ENCODE peak calls at places on chromosome 4, in four cellular contexts. One of them, this sample, is unnamed.

GRCh38 chr4:105921301-105921700 is 26.0 kb downstream of the NPNT start:
- DNase-seq in GM12878: no peak
- DNase-seq in IMR-90: no peak
- DNase-seq in endothelial cell of umbilical vein: no peak
- DNase-seq in this sample: no peak

GRCh38 chr4:6507345-6507744 is 34.9 kb upstream of the PPP2R2C start:
- DNase-seq in GM12878: no peak
- DNase-seq in IMR-90: no peak
- DNase-seq in endothelial cell of umbilical vein: no peak
- DNase-seq in this sample: no peak

GRCh38 chr4:55170462-55170861 is 45.1 kb upstream of the KDR start:
- DNase-seq in GM12878: no peak
- DNase-seq in IMR-90: peak; percentile 10
- DNase-seq in endothelial cell of umbilical vein: no peak
- DNase-seq in this sample: no peak

GRCh38 chr4:145819246-145820181 is 119.1 kb downstream of the ZNF827 start:
- DNase-seq in GM12878: no peak
- DNase-seq in IMR-90: no peak
- DNase-seq in endothelial cell of umbilical vein: no peak
- DNase-seq in this sample: no peak

GRCh38 chr4:102869569-102870227 is 906 bp downstream of the CISD2 start:
- DNase-seq in GM12878: no peak
- DNase-seq in IMR-90: peak; percentile 2
- DNase-seq in endothelial cell of umbilical vein: no peak
- DNase-seq in this sample: no peak

GRCh38 chr4:15729910-15730533 is 27.2 kb downstream of the BST1 start:
- DNase-seq in GM12878: peak; percentile 2
- DNase-seq in IMR-90: peak; percentile 53
- DNase-seq in endothelial cell of umbilical vein: peak; percentile 41
- DNase-seq in this sample: peak; percentile 53

GRCh38 chr4:88792268-88792781 is 94.7 kb upstream of the NAP1L5 start:
- DNase-seq in GM12878: peak; percentile 16
- DNase-seq in IMR-90: peak; percentile 86
- DNase-seq in endothelial cell of umbilical vein: no peak
- DNase-seq in this sample: no peak

GRCh38 chr4:4422856-4423485 is 36.1 kb downstream of the NSG1 start:
- DNase-seq in GM12878: no peak
- DNase-seq in IMR-90: no peak
- DNase-seq in endothelial cell of umbilical vein: no peak
- DNase-seq in this sample: no peak

GRCh38 chr4:21139327-21139726 is 439.1 kb downstream of the PACRGL start:
- DNase-seq in GM12878: no peak
- DNase-seq in IMR-90: no peak
- DNase-seq in endothelial cell of umbilical vein: no peak
- DNase-seq in this sample: no peak

GRCh38 chr4:76430519-76431388 is 4.3 kb upstream of the SHROOM3 start:
- DNase-seq in GM12878: no peak
- DNase-seq in IMR-90: peak; percentile 60
- DNase-seq in endothelial cell of umbilical vein: peak; percentile 61
- DNase-seq in this sample: peak; percentile 42

GRCh38 chr4:8076023-8076422 is 82.6 kb downstream of the ABLIM2 start:
- DNase-seq in GM12878: no peak
- DNase-seq in IMR-90: no peak
- DNase-seq in endothelial cell of umbilical vein: no peak
- DNase-seq in this sample: no peak
- TF ChIP-seq FOS in GM12878: no peak
- TF ChIP-seq FOS in IMR-90: no peak
- TF ChIP-seq FOS in endothelial cell of umbilical vein: no peak
- TF ChIP-seq FOS in this sample: no peak

DNA sequence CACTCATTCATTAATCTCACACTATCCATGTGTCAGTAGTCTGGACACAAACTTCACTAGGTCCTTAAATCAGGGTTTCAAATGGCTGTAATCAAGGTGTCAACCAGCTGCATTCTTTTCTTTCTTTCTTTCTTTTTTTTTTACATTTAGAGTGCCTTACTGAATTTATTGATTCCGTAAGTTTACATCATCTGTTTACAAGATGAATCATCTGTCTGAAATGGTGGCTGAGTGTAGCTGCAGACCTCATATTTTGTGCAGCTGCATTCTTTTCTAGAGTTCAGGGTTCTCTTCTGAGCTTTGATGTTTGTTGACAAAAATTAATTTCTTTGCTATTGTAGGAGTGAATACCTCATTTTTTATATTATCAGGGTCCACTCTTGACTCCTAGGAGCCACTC is 37.9 kb downstream of the SPOCK3 start:
- DNase-seq in GM12878: no peak
- DNase-seq in IMR-90: no peak
- DNase-seq in endothelial cell of umbilical vein: no peak
- DNase-seq in this sample: no peak
- TF ChIP-seq FOS in GM12878: no peak
- TF ChIP-seq FOS in IMR-90: no peak
- TF ChIP-seq FOS in endothelial cell of umbilical vein: no peak
- TF ChIP-seq FOS in this sample: no peak

DNA sequence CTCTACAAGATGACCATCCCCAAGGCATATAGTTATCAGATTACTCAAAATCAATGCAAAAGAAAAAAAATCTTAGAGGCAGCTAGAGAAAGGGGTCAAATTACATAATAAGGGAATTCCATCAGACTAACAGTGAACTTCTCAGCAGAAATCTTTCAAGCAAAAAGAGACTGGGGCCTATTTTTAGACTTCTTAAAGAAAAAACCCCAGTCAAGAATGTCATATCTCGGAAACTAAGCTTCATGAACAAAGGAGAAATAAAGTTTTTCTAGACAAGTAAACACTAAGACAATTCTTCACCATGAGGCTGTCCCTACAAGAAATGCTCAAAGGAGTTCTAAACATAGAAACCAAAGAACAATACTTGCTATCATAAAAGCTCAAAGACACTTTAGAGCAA is 51.7 kb downstream of the RAB28 start:
- DNase-seq in GM12878: no peak
- DNase-seq in IMR-90: peak; percentile 39
- DNase-seq in endothelial cell of umbilical vein: no peak
- DNase-seq in this sample: no peak
- TF ChIP-seq FOS in GM12878: no peak
- TF ChIP-seq FOS in IMR-90: no peak
- TF ChIP-seq FOS in endothelial cell of umbilical vein: no peak
- TF ChIP-seq FOS in this sample: no peak

GRCh38 chr4:187366530-187367279 is 628.9 kb upstream of the ZFP42 start:
- DNase-seq in GM12878: no peak
- DNase-seq in IMR-90: no peak
- DNase-seq in endothelial cell of umbilical vein: no peak
- DNase-seq in this sample: no peak
- TF ChIP-seq FOS in GM12878: no peak
- TF ChIP-seq FOS in IMR-90: no peak
- TF ChIP-seq FOS in endothelial cell of umbilical vein: no peak
- TF ChIP-seq FOS in this sample: no peak

GRCh38 chr4:23091674-23092073 is 398.9 kb downstream of the GBA3 start:
- DNase-seq in GM12878: no peak
- DNase-seq in IMR-90: no peak
- DNase-seq in endothelial cell of umbilical vein: no peak
- DNase-seq in this sample: no peak

GRCh38 chr4:23097251-23097650 is 404.5 kb downstream of the GBA3 start:
- DNase-seq in GM12878: no peak
- DNase-seq in IMR-90: peak; percentile 44
- DNase-seq in endothelial cell of umbilical vein: no peak
- DNase-seq in this sample: no peak
- TF ChIP-seq FOS in GM12878: no peak
- TF ChIP-seq FOS in IMR-90: no peak
- TF ChIP-seq FOS in endothelial cell of umbilical vein: no peak
- TF ChIP-seq FOS in this sample: no peak

GRCh38 chr4:113499696-113500095 is 261.8 kb downstream of the CAMK2D start:
- DNase-seq in GM12878: no peak
- DNase-seq in IMR-90: peak; percentile 94
- DNase-seq in endothelial cell of umbilical vein: no peak
- DNase-seq in this sample: no peak
- TF ChIP-seq FOS in GM12878: no peak
- TF ChIP-seq FOS in IMR-90: peak; percentile 86
- TF ChIP-seq FOS in endothelial cell of umbilical vein: peak; percentile 9
- TF ChIP-seq FOS in this sample: no peak

GRCh38 chr4:70651864-70652506 is 14.3 kb downstream of the JCHAIN start:
- DNase-seq in GM12878: no peak
- DNase-seq in IMR-90: peak; percentile 52
- DNase-seq in endothelial cell of umbilical vein: peak; percentile 55
- DNase-seq in this sample: no peak
- TF ChIP-seq FOS in GM12878: no peak
- TF ChIP-seq FOS in IMR-90: no peak
- TF ChIP-seq FOS in endothelial cell of umbilical vein: no peak
- TF ChIP-seq FOS in this sample: no peak

GRCh38 chr4:47858012-47858411 is 20.1 kb upstream of the CORIN start:
- DNase-seq in GM12878: no peak
- DNase-seq in IMR-90: no peak
- DNase-seq in endothelial cell of umbilical vein: no peak
- DNase-seq in this sample: no peak

GRCh38 chr4:47860305-47860704 is 22.4 kb upstream of the CORIN start:
- DNase-seq in GM12878: no peak
- DNase-seq in IMR-90: no peak
- DNase-seq in endothelial cell of umbilical vein: no peak
- DNase-seq in this sample: no peak

GRCh38 chr4:47856713-47857112 is 18.8 kb upstream of the CORIN start:
- DNase-seq in GM12878: no peak
- DNase-seq in IMR-90: no peak
- DNase-seq in endothelial cell of umbilical vein: no peak
- DNase-seq in this sample: no peak

GRCh38 chr4:47852121-47852520 is 14.3 kb upstream of the CORIN start:
- DNase-seq in GM12878: no peak
- DNase-seq in IMR-90: peak; percentile 92
- DNase-seq in endothelial cell of umbilical vein: peak; percentile 61
- DNase-seq in this sample: no peak

GRCh38 chr4:47855350-47855749 is 17.5 kb upstream of the CORIN start:
- DNase-seq in GM12878: no peak
- DNase-seq in IMR-90: peak; percentile 98
- DNase-seq in endothelial cell of umbilical vein: no peak
- DNase-seq in this sample: no peak
- TF ChIP-seq FOS in GM12878: no peak
- TF ChIP-seq FOS in IMR-90: peak; percentile 36
- TF ChIP-seq FOS in endothelial cell of umbilical vein: no peak
- TF ChIP-seq FOS in this sample: no peak

This sample was measured in K562.